ENCODE peak calls at places on chromosomes 5 and 9, in ten cellular contexts. R is posterior cingulate gyrus; Y is fibroblast of lung; E is NCI-H748 treated with DMSO at 0.1 percent for 48 hours; U is head of caudate nucleus; N is sigmoid colon; L is activated CD8-positive, alpha-beta memory T cell treated with anti-CD3 and anti-CD28 coated beads, Interleukin-2, amount 10 ng/mL, durations not matched to agents 7 days and 5 days; B is NCI-H1694 treated with DMSO at 0.1 percent for 48 hours; Q is EL; F is T-helper 1 cell. P is an unnamed sample.
A peak's percentile ranks its signal among the peaks of the same experiment; 100 is the strongest.

GRCh38 chr5:97297063-97297715 is 114.1 kb upstream of the RIOK2 start:
- DNase-seq in U (peak; percentile 3), F (no peak), R (no peak), L (no peak), N (no peak), E (peak; percentile 24), Y (peak; percentile 5), Q (peak; percentile 63), B (peak; percentile 26), P (no peak)

GRCh38 chr5:56640763-56641406 is 174.5 kb upstream of the MAP3K1 start:
- DNase-seq in F (no peak), N (peak; percentile 69), R (no peak), B (no peak), Y (no peak), U (no peak), E (no peak), L (no peak), Q (no peak), P (no peak)

GRCh38 chr5:77636423-77637169 is 1.9 kb downstream of the OTP start:
- DNase-seq in F (no peak), U (no peak), B (no peak), Q (no peak), L (no peak), R (no peak), E (no peak), N (no peak), Y (no peak), P (no peak)

GRCh38 chr9:723308-723707 is 118.2 kb upstream of the DMRT1 start:
- DNase-seq in U (no peak), L (no peak), Q (no peak), R (no peak), B (no peak), Y (no peak), F (no peak), E (no peak), N (no peak), P (no peak)

GRCh38 chr5:57035955-57036354 is 84.0 kb upstream of the MIER3 start:
- DNase-seq in R (no peak), Y (no peak), F (no peak), E (no peak), Q (no peak), U (no peak), N (no peak), B (no peak), L (no peak), P (no peak)

GRCh38 chr5:38329132-38329715 is 70.9 kb downstream of the EGFLAM start:
- DNase-seq in E (no peak), Y (peak; percentile 30), R (no peak), U (no peak), N (no peak), Q (peak; percentile 70), F (no peak), L (no peak), B (no peak), P (no peak)

GRCh38 chr5:139571543-139571942 is 10.4 kb downstream of the UBE2D2 start:
- DNase-seq in Y (no peak), L (no peak), F (no peak), Q (no peak), N (no peak), U (no peak), E (no peak), B (no peak), R (no peak), P (no peak)

GRCh38 chr9:105447814-105448812 is at the start of gene FSD1L:
- DNase-seq in U (peak; percentile 94), Y (peak; percentile 92), L (peak; percentile 91), Q (peak; percentile 94), B (peak; percentile 67), R (peak; percentile 99), N (peak; percentile 97), E (peak; percentile 84), F (peak; percentile 55), P (peak; percentile 61)

GRCh38 chr5:135966790-135967189 is 12.0 kb upstream of the LECT2 start:
- DNase-seq in Y (no peak), N (no peak), L (no peak), Q (no peak), E (no peak), U (no peak), B (no peak), R (no peak), F (no peak), P (no peak)

GRCh38 chr9:136078498-136079011 is 16.5 kb downstream of the NACC2 start:
- DNase-seq in B (no peak), U (no peak), L (no peak), N (peak; percentile 62), R (peak; percentile 59), Q (no peak), E (no peak), F (no peak), Y (no peak), P (no peak)

GRCh38 chr5:72238712-72239445 is 81.2 kb downstream of the MRPS27 start:
- DNase-seq in L (no peak), R (no peak), Y (no peak), Q (no peak), B (no peak), F (no peak), U (no peak), E (no peak), N (no peak), P (no peak)

GRCh38 chr9:132283165-132283564 is 71.6 kb downstream of the SETX start:
- DNase-seq in E (no peak), Q (no peak), Y (no peak), L (no peak), U (no peak), R (no peak), B (no peak), N (no peak), F (no peak), P (no peak)

GRCh38 chr9:13485068-13485596 is 205.6 kb upstream of the MPDZ start:
- DNase-seq in L (no peak), R (no peak), B (no peak), F (no peak), Y (peak; percentile 94), Q (peak; percentile 8), E (no peak), U (no peak), N (peak; percentile 91), P (no peak)